ENCODE peak calls at places on chromosomes 1 and 21, in nine cellular contexts. X is Peyer's patch; K is CD8-positive, alpha-beta T cell; O is sigmoid colon; D is tibial artery; Y is transverse colon; B is adrenal gland; I is pancreas; C is IMR-90. E is an unnamed sample.

GRCh38 chr1:37448691-37449417 is 25.5 kb upstream of the ZC3H12A start:
- DNase-seq in X (no peak), O (no peak), Y (no peak), K (no peak), B (no peak), C (peak; percentile 8), D (no peak), I (no peak), E (peak; percentile 78)

GRCh38 chr1:19385869-19386591 is 73.9 kb downstream of the SLC66A1 start:
- DNase-seq in X (peak; percentile 64), C (peak; percentile 65), K (no peak), Y (peak; percentile 73), D (peak; percentile 73), I (peak; percentile 71), B (peak; percentile 46), O (peak; percentile 86), E (peak; percentile 69)

GRCh38 chr1:55005351-55006140 is 6.8 kb downstream of the BSND start:
- DNase-seq in Y (no peak), K (no peak), O (no peak), I (no peak), X (no peak), C (no peak), D (no peak), B (no peak), E (no peak)

GRCh38 chr1:234067584-234067983 is 163.1 kb downstream of the SLC35F3 start:
- DNase-seq in Y (no peak), O (no peak), I (no peak), C (no peak), K (no peak), B (no peak), D (no peak), X (no peak), E (no peak)

GRCh38 chr1:18923721-18924610 is 21.6 kb upstream of the ALDH4A1 start:
- DNase-seq in O (no peak), K (no peak), Y (no peak), D (no peak), C (peak; percentile 47), B (no peak), I (no peak), X (no peak), E (no peak)

GRCh38 chr1:160879056-160879455 is 5.9 kb downstream of the ITLN1 start:
- DNase-seq in O (no peak), K (peak; percentile 9), I (no peak), D (no peak), C (no peak), X (no peak), Y (no peak), B (no peak), E (no peak)

GRCh38 chr1:89538361-89538760 is 13.7 kb downstream of the LRRC8B start:
- DNase-seq in I (no peak), K (no peak), O (no peak), B (no peak), C (no peak), D (no peak), X (no peak), Y (no peak), E (no peak)

GRCh38 chr1:222769968-222770620 is 33.1 kb downstream of the FAM177B start:
- DNase-seq in D (no peak), C (no peak), I (no peak), Y (no peak), K (no peak), X (no peak), O (no peak), B (no peak), E (no peak)

GRCh38 chr1:238466459-238466858 is 575.7 kb upstream of the ZP4 start:
- DNase-seq in D (no peak), C (peak; percentile 71), X (no peak), K (no peak), I (no peak), Y (no peak), B (no peak), O (no peak), E (no peak)

GRCh38 chr21:46325073-46325912 is 1.3 kb downstream of the PCNT start:
- DNase-seq in K (peak; percentile 25), D (peak; percentile 20), X (no peak), B (peak; percentile 54), I (peak; percentile 48), Y (peak; percentile 57), C (peak; percentile 47), O (peak; percentile 75), E (peak; percentile 26)

GRCh38 chr1:59730759-59731478 is 83.8 kb upstream of the HOOK1 start:
- DNase-seq in C (peak; percentile 99), K (no peak), O (peak; percentile 93), I (peak; percentile 79), X (peak; percentile 73), B (peak; percentile 91), D (peak; percentile 89), Y (peak; percentile 78), E (peak; percentile 47)

GRCh38 chr1:29227511-29227910 is 3.2 kb downstream of the MECR start:
- DNase-seq in B (no peak), I (no peak), C (no peak), O (no peak), D (no peak), X (no peak), K (no peak), Y (no peak), E (peak; percentile 55)

GRCh38 chr1:109892476-109893368 is 17.9 kb upstream of the CSF1 start:
- DNase-seq in O (no peak), C (peak; percentile 57), K (no peak), I (no peak), B (no peak), X (no peak), D (no peak), Y (no peak), E (no peak)

GRCh38 chr1:86194491-86195034 is 38.0 kb upstream of the COL24A1 start:
- DNase-seq in K (no peak), C (no peak), X (no peak), O (no peak), Y (no peak), I (no peak), D (no peak), B (no peak), E (no peak)

GRCh38 chr1:206685749-206686485 is 1.2 kb downstream of the MAPKAPK2 start:
- DNase-seq in K (peak; percentile 57), B (peak; percentile 66), I (peak; percentile 51), Y (peak; percentile 53), X (peak; percentile 70), C (peak; percentile 80), D (peak; percentile 66), O (peak; percentile 85), E (peak; percentile 60)

GRCh38 chr1:47066931-47067330 is at the start of gene CYP4Z1:
- DNase-seq in C (no peak), K (no peak), B (no peak), X (no peak), I (no peak), O (no peak), D (no peak), Y (no peak), E (no peak)

DNA sequence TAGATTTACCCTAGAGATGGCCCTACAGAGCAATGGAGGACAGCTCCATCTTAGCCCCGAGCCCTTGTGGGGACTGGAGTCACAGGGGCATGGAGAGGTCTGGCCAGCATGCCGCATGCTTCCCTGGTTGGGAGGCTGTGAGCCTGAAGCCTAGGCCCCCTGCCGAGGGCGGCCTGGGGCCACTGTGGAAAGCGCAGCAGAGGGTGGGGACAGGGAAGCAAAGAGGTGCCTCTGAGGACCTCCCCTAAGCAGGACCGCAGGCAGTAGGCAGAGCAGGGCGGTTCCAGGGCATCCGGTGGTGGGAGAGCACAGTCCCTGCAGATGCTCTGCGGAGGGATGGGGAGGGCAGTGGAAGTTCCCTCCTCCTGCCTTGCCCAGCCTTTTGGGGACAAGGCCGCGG is 26.5 kb upstream of the PEF1 start:
- DNase-seq in O (no peak), X (no peak), K (no peak), C (no peak), Y (no peak), I (no peak), B (no peak), D (no peak), E (no peak)
- H3K27ac ChIP-seq in O (peak overlapping the region; percentile 77), X (no peak overlapping the region), K (no peak overlapping the region), C (no peak overlapping the region), Y (peak overlapping the region; percentile 81), I (no peak overlapping the region), B (no peak overlapping the region), D (peak overlapping the region; percentile 88), E (peak overlapping the region; percentile 88)

GRCh38 chr1:204647805-204648153 is 37.8 kb downstream of the LRRN2 start:
- DNase-seq in X (no peak), Y (no peak), B (no peak), K (no peak), I (no peak), O (no peak), D (no peak), C (no peak), E (no peak)
- H3K27me3 ChIP-seq in X (no peaks in the 10 kb centered on the region), Y (no peaks in the 10 kb centered on the region), B (no peaks in the 10 kb centered on the region), K (no peaks in the 10 kb centered on the region), I (no peaks in the 10 kb centered on the region), O (no peaks in the 10 kb centered on the region), D (no peaks in the 10 kb centered on the region), C (peaks cover 28% of the 10 kb centered on the region), E (no peaks in the 10 kb centered on the region)

GRCh38 chr21:36480618-36481017 is 696 bp upstream of the CLDN14 start:
- DNase-seq in O (no peak), B (no peak), Y (no peak), X (no peak), D (no peak), I (no peak), K (no peak), C (no peak), E (no peak)

GRCh38 chr21:36478941-36479340 is 981 bp downstream of the CLDN14 start:
- DNase-seq in I (no peak), B (no peak), X (no peak), O (no peak), C (no peak), D (no peak), K (no peak), Y (no peak), E (no peak)

GRCh38 chr21:36481639-36482038 is 1.7 kb upstream of the CLDN14 start:
- DNase-seq in K (no peak), X (no peak), O (no peak), B (no peak), I (no peak), D (no peak), Y (no peak), C (no peak), E (no peak)

GRCh38 chr21:36478207-36478701 is 1.7 kb downstream of the CLDN14 start:
- DNase-seq in C (peak; percentile 88), Y (no peak), K (no peak), D (no peak), X (no peak), O (no peak), B (no peak), I (no peak), E (no peak)

GRCh38 chr21:36479415-36480402 is at the start of gene CLDN14:
- DNase-seq in I (no peak), D (no peak), X (no peak), O (no peak), C (peak; percentile 58), B (no peak), K (no peak), Y (no peak), E (no peak)
- TF ChIP-seq CTCF in I (no peak), D (no peak), X (no peak), O (no peak), C (no peak), B (no peak), K (no peak), Y (no peak), E (no peak)

DNA sequence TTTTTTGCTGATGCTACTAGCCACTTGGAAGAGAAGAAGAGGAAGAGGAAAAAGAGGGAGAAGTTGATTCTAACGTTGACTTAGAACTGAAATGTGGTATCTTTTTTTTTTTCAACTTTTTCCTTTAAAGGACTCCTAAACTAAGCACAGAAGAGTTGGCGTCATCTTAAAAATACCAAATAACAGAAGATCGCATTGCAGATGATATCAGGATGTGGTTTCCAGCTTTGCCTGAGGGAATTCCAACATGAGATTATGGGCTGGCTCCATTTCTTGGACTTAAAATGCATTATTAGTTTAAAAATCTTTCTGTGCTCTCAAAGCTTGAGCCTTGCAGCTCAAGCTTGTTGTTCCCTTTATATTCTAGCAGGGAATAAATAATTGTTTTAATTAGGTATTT is 29.8 kb downstream of the WDR3 start:
- DNase-seq in K (no peak), Y (no peak), I (no peak), X (no peak), B (no peak), O (no peak), C (peak; percentile 45), D (no peak), E (no peak)
- H3K27ac ChIP-seq in K (no peak overlapping the region), Y (no peak overlapping the region), I (no peak overlapping the region), X (no peak overlapping the region), B (no peak overlapping the region), O (no peak overlapping the region), C (no peak overlapping the region), D (no peak overlapping the region), E (no peak overlapping the region)